ENCODE peak calls at places on chromosomes 16 and 17, in five cellular contexts. K is HCT116, W is lower leg skin, Q is PC-9, T is LHCN-M2. F is an unnamed sample.

GRCh38 chr17:17156107-17156506 is 50.0 kb downstream of the PLD6 start:
- DNase-seq in K (no peak), W (peak; percentile 34), Q (no peak), T (peak; percentile 80), F (no peak)

GRCh38 chr17:17476865-17477467 is at the start of gene MED9:
- DNase-seq in K (peak; percentile 78), W (peak; percentile 88), Q (peak; percentile 75), T (peak; percentile 86), F (peak; percentile 96)

GRCh38 chr17:37650419-37651003 is 7.3 kb upstream of the DDX52 start:
- DNase-seq in K (peak; percentile 41), W (no peak), Q (peak; percentile 48), T (peak; percentile 56), F (no peak)

GRCh38 chr16:57041182-57042156 is 50.9 kb upstream of the CPNE2 start:
- DNase-seq in K (no peak), W (no peak), Q (no peak), T (no peak), F (peak; percentile 89)

GRCh38 chr16:11004957-11005610 is 60.7 kb downstream of the CLEC16A start:
- DNase-seq in K (no peak), W (no peak), Q (no peak), T (peak; percentile 82), F (no peak)

GRCh38 chr16:54414671-54415070 is 128.1 kb upstream of the IRX3 start:
- DNase-seq in K (no peak), W (no peak), Q (no peak), T (no peak), F (no peak)

GRCh38 chr17:45888392-45888791 is 6.0 kb upstream of the MAPT start:
- DNase-seq in K (no peak), W (no peak), Q (no peak), T (no peak), F (no peak)

GRCh38 chr17:36486204-36487194 is at the start of gene ZNHIT3:
- DNase-seq in K (peak; percentile 86), W (peak; percentile 93), Q (peak; percentile 86), T (peak; percentile 92), F (peak; percentile 92)

GRCh38 chr17:55830699-55831098 is 79.8 kb downstream of the PCTP start:
- DNase-seq in K (no peak), W (no peak), Q (no peak), T (no peak), F (no peak)